ENCODE peak calls at places on chromosomes 1 and 21, in ten cellular contexts. One of them, this sample, is unnamed.

GRCh38 chr1:119341372-119341947 is 27.1 kb upstream of the HAO2 start:
- DNase-seq in fibroblast of lung: no peak
- DNase-seq in ascending aorta: no peak
- DNase-seq in heart left ventricle: no peak
- DNase-seq in HL-60: no peak
- DNase-seq in left ventricle myocardium inferior: no peak
- DNase-seq in SK-N-SH: no peak
- DNase-seq in pancreas: no peak
- DNase-seq in kidney: no peak
- DNase-seq in heart right ventricle: no peak
- DNase-seq in this sample: no peak

GRCh38 chr1:19178734-19179398 is 31.2 kb downstream of the UBR4 start:
- DNase-seq in fibroblast of lung: no peak
- DNase-seq in ascending aorta: no peak
- DNase-seq in heart left ventricle: no peak
- DNase-seq in HL-60: no peak
- DNase-seq in left ventricle myocardium inferior: no peak
- DNase-seq in SK-N-SH: no peak
- DNase-seq in pancreas: no peak
- DNase-seq in kidney: no peak
- DNase-seq in heart right ventricle: no peak
- DNase-seq in this sample: no peak

GRCh38 chr21:16279658-16280581 is 550.1 kb downstream of the USP25 start:
- DNase-seq in fibroblast of lung: peak; percentile 55
- DNase-seq in ascending aorta: no peak
- DNase-seq in heart left ventricle: no peak
- DNase-seq in HL-60: no peak
- DNase-seq in left ventricle myocardium inferior: peak; percentile 27
- DNase-seq in SK-N-SH: no peak
- DNase-seq in pancreas: no peak
- DNase-seq in kidney: peak; percentile 37
- DNase-seq in heart right ventricle: peak; percentile 12
- DNase-seq in this sample: no peak

GRCh38 chr1:117540532-117540931 is 65.3 kb upstream of the TENT5C start:
- DNase-seq in fibroblast of lung: no peak
- DNase-seq in ascending aorta: no peak
- DNase-seq in heart left ventricle: no peak
- DNase-seq in HL-60: no peak
- DNase-seq in left ventricle myocardium inferior: no peak
- DNase-seq in SK-N-SH: no peak
- DNase-seq in pancreas: no peak
- DNase-seq in kidney: no peak
- DNase-seq in heart right ventricle: no peak
- DNase-seq in this sample: no peak

GRCh38 chr1:168243200-168243599 is 17.4 kb downstream of the SFT2D2 start:
- DNase-seq in fibroblast of lung: peak; percentile 64
- DNase-seq in ascending aorta: no peak
- DNase-seq in heart left ventricle: peak; percentile 29
- DNase-seq in HL-60: no peak
- DNase-seq in left ventricle myocardium inferior: no peak
- DNase-seq in SK-N-SH: no peak
- DNase-seq in pancreas: no peak
- DNase-seq in kidney: peak; percentile 78
- DNase-seq in heart right ventricle: peak; percentile 25
- DNase-seq in this sample: no peak

GRCh38 chr21:27645285-27645684 is 678.4 kb upstream of the ADAMTS5 start:
- DNase-seq in fibroblast of lung: peak; percentile 11
- DNase-seq in ascending aorta: no peak
- DNase-seq in heart left ventricle: no peak
- DNase-seq in HL-60: no peak
- DNase-seq in left ventricle myocardium inferior: no peak
- DNase-seq in SK-N-SH: no peak
- DNase-seq in pancreas: no peak
- DNase-seq in kidney: no peak
- DNase-seq in heart right ventricle: no peak
- DNase-seq in this sample: no peak

GRCh38 chr1:30173560-30173959 is 549.8 kb downstream of the MATN1 start:
- DNase-seq in fibroblast of lung: no peak
- DNase-seq in ascending aorta: no peak
- DNase-seq in heart left ventricle: no peak
- DNase-seq in HL-60: no peak
- DNase-seq in left ventricle myocardium inferior: no peak
- DNase-seq in SK-N-SH: no peak
- DNase-seq in pancreas: no peak
- DNase-seq in kidney: no peak
- DNase-seq in heart right ventricle: no peak
- DNase-seq in this sample: no peak

GRCh38 chr1:236516929-236517704 is 6.7 kb upstream of the LGALS8 start:
- DNase-seq in fibroblast of lung: peak; percentile 78
- DNase-seq in ascending aorta: no peak
- DNase-seq in heart left ventricle: no peak
- DNase-seq in HL-60: no peak
- DNase-seq in left ventricle myocardium inferior: no peak
- DNase-seq in SK-N-SH: no peak
- DNase-seq in pancreas: no peak
- DNase-seq in kidney: no peak
- DNase-seq in heart right ventricle: no peak
- DNase-seq in this sample: peak; percentile 63

GRCh38 chr1:224805889-224806288 is 123.6 kb upstream of the DNAH14 start:
- DNase-seq in fibroblast of lung: no peak
- DNase-seq in ascending aorta: no peak
- DNase-seq in heart left ventricle: no peak
- DNase-seq in HL-60: no peak
- DNase-seq in left ventricle myocardium inferior: no peak
- DNase-seq in SK-N-SH: no peak
- DNase-seq in pancreas: no peak
- DNase-seq in kidney: no peak
- DNase-seq in heart right ventricle: no peak
- DNase-seq in this sample: no peak

GRCh38 chr1:242828199-242828598 is 303.7 kb upstream of the PLD5 start:
- DNase-seq in fibroblast of lung: no peak
- DNase-seq in ascending aorta: no peak
- DNase-seq in heart left ventricle: no peak
- DNase-seq in HL-60: no peak
- DNase-seq in left ventricle myocardium inferior: no peak
- DNase-seq in SK-N-SH: peak; percentile 6
- DNase-seq in pancreas: no peak
- DNase-seq in kidney: peak; percentile 35
- DNase-seq in heart right ventricle: no peak
- DNase-seq in this sample: no peak

GRCh38 chr21:33036430-33037162 is 10.9 kb downstream of the OLIG2 start:
- DNase-seq in fibroblast of lung: peak; percentile 29
- DNase-seq in ascending aorta: peak; percentile 14
- DNase-seq in heart left ventricle: no peak
- DNase-seq in HL-60: peak; percentile 88
- DNase-seq in left ventricle myocardium inferior: peak; percentile 41
- DNase-seq in SK-N-SH: no peak
- DNase-seq in pancreas: no peak
- DNase-seq in kidney: peak; percentile 62
- DNase-seq in heart right ventricle: no peak
- DNase-seq in this sample: no peak

GRCh38 chr1:2819831-2820730 is 18.6 kb upstream of the TTC34 start:
- DNase-seq in fibroblast of lung: no peak
- DNase-seq in ascending aorta: no peak
- DNase-seq in heart left ventricle: no peak
- DNase-seq in HL-60: no peak
- DNase-seq in left ventricle myocardium inferior: no peak
- DNase-seq in SK-N-SH: no peak
- DNase-seq in pancreas: no peak
- DNase-seq in kidney: peak; percentile 56
- DNase-seq in heart right ventricle: no peak
- DNase-seq in this sample: no peak

GRCh38 chr1:45979074-45979777 is 153.2 kb downstream of the PIK3R3 start:
- DNase-seq in fibroblast of lung: peak; percentile 50
- DNase-seq in ascending aorta: no peak
- DNase-seq in heart left ventricle: no peak
- DNase-seq in HL-60: no peak
- DNase-seq in left ventricle myocardium inferior: no peak
- DNase-seq in SK-N-SH: no peak
- DNase-seq in pancreas: no peak
- DNase-seq in kidney: no peak
- DNase-seq in heart right ventricle: no peak
- DNase-seq in this sample: peak; percentile 25
- TF ChIP-seq CTCF in fibroblast of lung: no peak
- TF ChIP-seq CTCF in ascending aorta: no peak
- TF ChIP-seq CTCF in heart left ventricle: no peak
- TF ChIP-seq CTCF in HL-60: no peak
- TF ChIP-seq CTCF in left ventricle myocardium inferior: no peak
- TF ChIP-seq CTCF in SK-N-SH: no peak
- TF ChIP-seq CTCF in pancreas: no peak
- TF ChIP-seq CTCF in kidney: no peak
- TF ChIP-seq CTCF in heart right ventricle: no peak
- TF ChIP-seq CTCF in this sample: no peak

DNA sequence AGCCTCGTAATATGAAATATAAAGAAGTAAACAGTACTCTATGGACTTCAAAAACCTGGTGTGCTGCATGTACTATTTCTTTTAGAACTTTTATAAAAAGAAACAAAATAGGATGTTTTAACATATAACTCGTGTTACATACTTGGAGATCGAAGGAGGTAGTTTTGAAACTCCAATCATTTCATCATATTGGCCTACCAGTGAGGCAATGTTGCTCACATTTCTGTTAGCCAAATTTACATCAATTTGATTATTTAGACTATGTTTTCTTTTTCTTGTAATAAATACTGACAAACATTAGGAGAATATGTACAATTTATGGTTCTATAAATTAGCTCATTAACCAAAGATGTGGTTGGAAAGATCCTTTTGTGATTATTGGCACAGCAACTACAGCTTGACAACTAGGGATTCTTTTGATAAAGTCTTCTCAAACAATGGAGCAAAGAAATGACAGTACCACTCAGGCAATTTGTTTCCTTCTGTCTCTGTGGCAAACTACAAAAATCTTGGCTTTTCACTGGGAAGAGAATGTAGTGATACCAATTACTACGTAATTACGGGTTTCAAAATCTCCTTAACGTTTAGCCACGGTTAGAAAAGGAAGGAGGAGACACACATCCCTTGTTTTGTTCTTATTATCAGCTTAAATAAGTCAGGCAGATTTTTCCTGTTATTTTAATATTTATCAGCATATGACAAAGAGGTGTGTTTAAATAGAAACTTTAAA is 266.6 kb upstream of the SGIP1 start:
- DNase-seq in fibroblast of lung: peak; percentile 39
- DNase-seq in ascending aorta: no peak
- DNase-seq in heart left ventricle: no peak
- DNase-seq in HL-60: no peak
- DNase-seq in left ventricle myocardium inferior: no peak
- DNase-seq in SK-N-SH: no peak
- DNase-seq in pancreas: no peak
- DNase-seq in kidney: no peak
- DNase-seq in heart right ventricle: no peak
- DNase-seq in this sample: no peak
- H3K27ac ChIP-seq in fibroblast of lung: no peak overlapping the region
- H3K27ac ChIP-seq in ascending aorta: no peak overlapping the region
- H3K27ac ChIP-seq in heart left ventricle: peak overlapping the region; percentile 20
- H3K27ac ChIP-seq in HL-60: peak overlapping the region; percentile 19
- H3K27ac ChIP-seq in left ventricle myocardium inferior: peak overlapping the region; percentile 47
- H3K27ac ChIP-seq in SK-N-SH: no peak overlapping the region
- H3K27ac ChIP-seq in pancreas: no peak overlapping the region
- H3K27ac ChIP-seq in kidney: no peak overlapping the region
- H3K27ac ChIP-seq in heart right ventricle: peak overlapping the region; percentile 8
- H3K27ac ChIP-seq in this sample: no peak overlapping the region

GRCh38 chr1:17004466-17005364 is 7.0 kb downstream of the ATP13A2 start:
- DNase-seq in fibroblast of lung: no peak
- DNase-seq in ascending aorta: no peak
- DNase-seq in heart left ventricle: no peak
- DNase-seq in HL-60: no peak
- DNase-seq in left ventricle myocardium inferior: no peak
- DNase-seq in SK-N-SH: peak; percentile 50
- DNase-seq in pancreas: no peak
- DNase-seq in kidney: no peak
- DNase-seq in heart right ventricle: no peak
- DNase-seq in this sample: no peak
- TF ChIP-seq CTCF in fibroblast of lung: no peak
- TF ChIP-seq CTCF in ascending aorta: no peak
- TF ChIP-seq CTCF in heart left ventricle: no peak
- TF ChIP-seq CTCF in HL-60: no peak
- TF ChIP-seq CTCF in left ventricle myocardium inferior: no peak
- TF ChIP-seq CTCF in SK-N-SH: no peak
- TF ChIP-seq CTCF in pancreas: no peak
- TF ChIP-seq CTCF in kidney: no peak
- TF ChIP-seq CTCF in heart right ventricle: no peak
- TF ChIP-seq CTCF in this sample: no peak

GRCh38 chr1:59697138-59697811 is 117.5 kb upstream of the HOOK1 start:
- DNase-seq in fibroblast of lung: peak; percentile 47
- DNase-seq in ascending aorta: no peak
- DNase-seq in heart left ventricle: no peak
- DNase-seq in HL-60: peak; percentile 81
- DNase-seq in left ventricle myocardium inferior: no peak
- DNase-seq in SK-N-SH: no peak
- DNase-seq in pancreas: no peak
- DNase-seq in kidney: no peak
- DNase-seq in heart right ventricle: no peak
- DNase-seq in this sample: no peak

GRCh38 chr1:59701376-59701775 is 113.4 kb upstream of the HOOK1 start:
- DNase-seq in fibroblast of lung: peak; percentile 46
- DNase-seq in ascending aorta: no peak
- DNase-seq in heart left ventricle: no peak
- DNase-seq in HL-60: no peak
- DNase-seq in left ventricle myocardium inferior: no peak
- DNase-seq in SK-N-SH: no peak
- DNase-seq in pancreas: no peak
- DNase-seq in kidney: no peak
- DNase-seq in heart right ventricle: no peak
- DNase-seq in this sample: no peak

GRCh38 chr1:59698386-59698785 is 116.4 kb upstream of the HOOK1 start:
- DNase-seq in fibroblast of lung: no peak
- DNase-seq in ascending aorta: no peak
- DNase-seq in heart left ventricle: no peak
- DNase-seq in HL-60: no peak
- DNase-seq in left ventricle myocardium inferior: no peak
- DNase-seq in SK-N-SH: no peak
- DNase-seq in pancreas: no peak
- DNase-seq in kidney: no peak
- DNase-seq in heart right ventricle: no peak
- DNase-seq in this sample: no peak

GRCh38 chr1:59696421-59697115 is 118.2 kb upstream of the HOOK1 start:
- DNase-seq in fibroblast of lung: no peak
- DNase-seq in ascending aorta: no peak
- DNase-seq in heart left ventricle: no peak
- DNase-seq in HL-60: peak; percentile 88
- DNase-seq in left ventricle myocardium inferior: no peak
- DNase-seq in SK-N-SH: no peak
- DNase-seq in pancreas: no peak
- DNase-seq in kidney: no peak
- DNase-seq in heart right ventricle: no peak
- DNase-seq in this sample: no peak

DNA sequence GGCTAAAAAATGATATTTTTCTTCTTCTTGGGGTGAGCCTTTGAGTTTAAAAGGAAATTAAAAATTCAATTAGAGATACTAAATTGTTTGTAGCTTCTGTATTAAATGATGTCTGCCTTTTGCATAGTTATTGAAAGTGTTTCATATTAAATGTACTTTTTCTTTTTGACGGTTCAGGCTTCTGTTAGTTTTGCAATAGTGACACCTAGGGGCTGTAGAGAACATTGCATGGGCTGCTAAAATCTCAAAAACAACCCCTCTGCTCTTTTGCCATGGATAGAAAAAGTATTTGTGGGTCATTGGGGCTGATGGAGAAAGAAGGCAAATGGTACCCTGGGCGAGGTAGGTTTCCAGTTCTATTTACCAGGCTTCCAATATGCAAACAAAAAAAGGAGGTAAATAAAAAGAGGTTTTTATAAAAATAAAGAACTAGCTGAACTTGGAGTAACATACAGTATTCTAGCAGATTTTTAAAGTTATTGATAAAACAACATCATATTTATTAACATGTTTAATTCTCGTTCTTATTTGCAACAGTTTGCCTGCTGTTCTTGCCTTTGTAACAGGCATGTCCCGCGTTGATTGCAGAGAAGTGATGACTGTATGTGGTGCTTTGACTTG is 115.4 kb upstream of the HOOK1 start:
- DNase-seq in fibroblast of lung: peak; percentile 69
- DNase-seq in ascending aorta: no peak
- DNase-seq in heart left ventricle: no peak
- DNase-seq in HL-60: peak; percentile 41
- DNase-seq in left ventricle myocardium inferior: no peak
- DNase-seq in SK-N-SH: peak; percentile 31
- DNase-seq in pancreas: no peak
- DNase-seq in kidney: no peak
- DNase-seq in heart right ventricle: no peak
- DNase-seq in this sample: peak; percentile 61
- H3K27ac ChIP-seq in fibroblast of lung: no peak overlapping the region
- H3K27ac ChIP-seq in ascending aorta: peak overlapping the region; percentile 38
- H3K27ac ChIP-seq in heart left ventricle: no peak overlapping the region
- H3K27ac ChIP-seq in HL-60: peak overlapping the region; percentile 92
- H3K27ac ChIP-seq in left ventricle myocardium inferior: peak overlapping the region; percentile 45
- H3K27ac ChIP-seq in SK-N-SH: peak overlapping the region; percentile 56
- H3K27ac ChIP-seq in pancreas: peak overlapping the region; percentile 18
- H3K27ac ChIP-seq in kidney: no peak overlapping the region
- H3K27ac ChIP-seq in heart right ventricle: no peak overlapping the region
- H3K27ac ChIP-seq in this sample: no peak overlapping the region

This sample was measured in RWPE1.